ENCODE peak calls at places on chromosomes 16 and 17, in eight cellular contexts. F is HFF-Myc; C is stimulated activated CD8-positive, alpha-beta memory T cell treated with anti-CD3 and anti-CD28 coated beads, Interleukin-7, amount 100 ng/mL, for 24 hours; H is caudate nucleus; B is body of pancreas; A is skeletal muscle cell; I is fibroblast of the conjunctiva; Z is AG10803. P is an unnamed sample.

GRCh38 chr17:17269926-17270773 is 10.9 kb downstream of the COPS3 start:
- DNase-seq in A (no peak), C (no peak), I (no peak), H (no peak), Z (no peak), B (no peak), F (no peak), P (peak)

GRCh38 chr17:43848601-43849000 is 1.6 kb downstream of the CD300LG start:
- DNase-seq in A (no peak), H (no peak), C (no peak), Z (no peak), B (no peak), I (no peak), F (no peak), P (no peak)

GRCh38 chr16:50653056-50653455 is 28.1 kb downstream of the SNX20 start:
- DNase-seq in H (no peak), C (no peak), B (no peak), I (no peak), Z (no peak), F (no peak), A (no peak), P (no peak)

GRCh38 chr17:36848008-36848902 is 89.0 kb upstream of the LHX1 start:
- DNase-seq in I (no peak), Z (no peak), B (no peak), C (no peak), A (no peak), H (no peak), F (no peak), P (no peak)

GRCh38 chr17:2796164-2797140 is at the start of gene RAP1GAP2:
- DNase-seq in Z (no peak), B (no peak), C (peak), H (no peak), I (no peak), F (no peak), A (no peak), P (no peak)

GRCh38 chr17:33929181-33929724 is 325.8 kb upstream of the CCL2 start:
- DNase-seq in B (no peak), C (no peak), H (no peak), A (no peak), Z (no peak), I (no peak), F (no peak), P (no peak)

GRCh38 chr16:4057439-4057877 is 58.8 kb downstream of the ADCY9 start:
- DNase-seq in H (no peak), A (no peak), F (no peak), C (no peak), B (no peak), I (no peak), Z (peak), P (no peak)

GRCh38 chr17:2138768-2139167 is 83.9 kb downstream of the HIC1 start:
- DNase-seq in A (no peak), B (no peak), H (no peak), C (no peak), I (no peak), F (no peak), Z (peak), P (peak)

GRCh38 chr17:57408064-57408811 is 151.9 kb downstream of the MSI2 start:
- DNase-seq in H (no peak), B (no peak), Z (no peak), A (no peak), C (no peak), F (no peak), I (no peak), P (no peak)

P was measured in dermis microvascular lymphatic vessel endothelial cell.